ENCODE peak calls at places on chromosomes 2 and 18, in five cellular contexts. C is EH; K is stimulated activated CD4-positive, alpha-beta T cell treated with anti-CD3 and anti-CD28 coated beads, Interleukin-15, amount 100 ng/mL, for 24 hours; L is 8988T; F is iPS DF 6.9. R is an unnamed sample.

GRCh38 chr2:128315122-128315828 is 3.4 kb downstream of the HS6ST1 start:
- DNase-seq in C (no peak), K (peak), L (peak), F (no peak), R (no peak)

GRCh38 chr2:43106767-43107527 is 119.5 kb downstream of the ZFP36L2 start:
- DNase-seq in C (peak), K (no peak), L (no peak), F (no peak), R (no peak)

GRCh38 chr2:23002234-23002633 is 382.7 kb upstream of the KLHL29 start:
- DNase-seq in C (no peak), K (no peak), L (no peak), F (no peak), R (no peak)

GRCh38 chr2:223596208-223596607 is 6.0 kb downstream of the SCG2 start:
- DNase-seq in C (no peak), K (no peak), L (no peak), F (no peak), R (no peak)

GRCh38 chr2:25279091-25279651 is 62.6 kb downstream of the DNMT3A start:
- DNase-seq in C (no peak), K (no peak), L (no peak), F (no peak), R (peak)

GRCh38 chr2:217142649-217143266 is 282.9 kb upstream of the TNP1 start:
- DNase-seq in C (peak), K (peak), L (no peak), F (peak), R (no peak)

GRCh38 chr18:58417752-58418151 is 211.1 kb downstream of the ALPK2 start:
- DNase-seq in C (no peak), K (no peak), L (no peak), F (no peak), R (no peak)

GRCh38 chr2:102801098-102801718 is 39.4 kb downstream of the TMEM182 start:
- DNase-seq in C (no peak), K (no peak), L (no peak), F (peak), R (no peak)

GRCh38 chr2:177400337-177400923 is 7.9 kb downstream of the AGPS start:
- DNase-seq in C (no peak), K (no peak), L (no peak), F (no peak), R (no peak)

GRCh38 chr2:31137211-31138036 is 816 bp downstream of the GALNT14 start:
- DNase-seq in C (peak), K (peak), L (peak), F (no peak), R (peak)

GRCh38 chr2:37645363-37645762 is 26.1 kb downstream of the CDC42EP3 start:
- DNase-seq in C (peak), K (no peak), L (no peak), F (no peak), R (no peak)

GRCh38 chr2:71749671-71750101 is 296.3 kb downstream of the DYSF start:
- DNase-seq in C (peak), K (no peak), L (no peak), F (no peak), R (no peak)

GRCh38 chr2:10424051-10424450 is 24.1 kb downstream of the ODC1 start:
- DNase-seq in C (peak), K (no peak), L (peak), F (no peak), R (no peak)

GRCh38 chr18:5298156-5298852 is 2.8 kb upstream of the ZBTB14 start:
- DNase-seq in C (no peak), K (no peak), L (no peak), F (no peak), R (no peak)

GRCh38 chr2:110866036-110866435 is 133.7 kb downstream of the ACOXL start:
- DNase-seq in C (no peak), K (no peak), L (no peak), F (no peak), R (no peak)

GRCh38 chr2:127220102-127220806 is at the start of gene CYP27C1:
- DNase-seq in C (peak), K (peak), L (peak), F (no peak), R (peak)

GRCh38 chr2:46657042-46657504 is 177.7 kb downstream of the TMEM247 start:
- DNase-seq in C (peak), K (no peak), L (no peak), F (peak), R (no peak)

GRCh38 chr2:20599001-20599600 is 51.8 kb downstream of the HS1BP3 start:
- DNase-seq in C (no peak), K (no peak), L (no peak), F (no peak), R (no peak)

GRCh38 chr2:70541481-70542020 is 12.1 kb downstream of the TGFA start:
- DNase-seq in C (peak), K (no peak), L (no peak), F (no peak), R (no peak)

GRCh38 chr2:118989481-118989880 is 47.5 kb downstream of the MARCO start:
- DNase-seq in C (no peak), K (no peak), L (no peak), F (no peak), R (no peak)

GRCh38 chr18:59928201-59928600 is 28.4 kb downstream of the PMAIP1 start:
- DNase-seq in C (no peak), K (no peak), L (no peak), F (no peak), R (no peak)

GRCh38 chr18:58996131-58996632 is 131.5 kb downstream of the ZNF532 start:
- DNase-seq in C (peak), K (no peak), L (no peak), F (no peak), R (no peak)

GRCh38 chr2:204871246-204871953 is 326.1 kb downstream of the PARD3B start:
- DNase-seq in C (peak), K (no peak), L (no peak), F (no peak), R (no peak)

GRCh38 chr18:5197461-5197860 is 404 bp upstream of the AKAIN1 start:
- DNase-seq in C (no peak), K (no peak), L (no peak), F (no peak), R (no peak)

GRCh38 chr18:39162013-39162412 is 1596.4 kb upstream of the CELF4 start:
- DNase-seq in C (no peak), K (no peak), L (no peak), F (no peak), R (no peak)

GRCh38 chr2:169143998-169144397 is 74.6 kb downstream of the DHRS9 start:
- DNase-seq in C (no peak), K (no peak), L (no peak), F (no peak), R (no peak)

GRCh38 chr2:8234253-8234652 is 447.6 kb upstream of the ID2 start:
- DNase-seq in C (no peak), K (no peak), L (no peak), F (no peak), R (no peak)

GRCh38 chr2:43520919-43521318 is 74.9 kb downstream of the THADA start:
- DNase-seq in C (no peak), K (no peak), L (no peak), F (no peak), R (no peak)

GRCh38 chr2:172350844-172351480 is 76.4 kb upstream of the ITGA6 start:
- DNase-seq in C (no peak), K (no peak), L (no peak), F (no peak), R (no peak)

GRCh38 chr2:218400930-218401833 is 1.5 kb downstream of the CTDSP1 start:
- DNase-seq in C (no peak), K (no peak), L (peak), F (no peak), R (no peak)

GRCh38 chr2:228417966-228418365 is 236.5 kb upstream of the SPHKAP start:
- DNase-seq in C (peak), K (no peak), L (no peak), F (no peak), R (no peak)

GRCh38 chr2:231665208-231665921 is 43.0 kb upstream of the PTMA start:
- DNase-seq in C (no peak), K (no peak), L (no peak), F (no peak), R (no peak)

GRCh38 chr2:85504434-85505261 is 34.3 kb upstream of the MAT2A start:
- DNase-seq in C (peak), K (no peak), L (peak), F (no peak), R (peak)